ENCODE peak calls at places on chromosomes 12 and 14, in six cellular contexts. E is ovary, S is stomach, R is H9, I is Panc1, Y is left ventricle myocardium inferior. X is an unnamed sample. For H3K27me3, the result is how much of the 10 kb centered on the place peaks cover.

GRCh38 chr12:67517181-67517887 is 131.2 kb upstream of the DYRK2 start:
- DNase-seq in E (peak), S (peak), R (no peak), I (no peak), Y (no peak), X (peak)

GRCh38 chr14:71143391-71144290 is 236.4 kb downstream of the PCNX1 start:
- DNase-seq in E (no peak), S (no peak), R (no peak), I (no peak), Y (no peak), X (peak)

GRCh38 chr12:52127683-52128450 is 48.4 kb downstream of the SMIM41 start:
- DNase-seq in E (no peak), S (no peak), R (no peak), I (no peak), Y (peak), X (no peak)

GRCh38 chr12:83758889-83759631 is 1072.4 kb downstream of the TMTC2 start:
- DNase-seq in E (no peak), S (no peak), R (no peak), I (no peak), Y (no peak), X (no peak)

GRCh38 chr14:104770851-104771272 is 17.9 kb downstream of the SIVA1 start:
- DNase-seq in E (no peak), S (no peak), R (no peak), I (peak), Y (no peak), X (no peak)

GRCh38 chr14:92960706-92961566 is 38.0 kb downstream of the CHGA start:
- DNase-seq in E (no peak), S (no peak), R (no peak), I (no peak), Y (peak), X (no peak)

GRCh38 chr14:67487937-67488893 is at the start of gene TMEM229B:
- DNase-seq in E (no peak), S (peak), R (no peak), I (no peak), Y (no peak), X (no peak)

GRCh38 chr14:39491134-39491541 is 58.9 kb upstream of the FBXO33 start:
- DNase-seq in E (no peak), S (no peak), R (no peak), I (peak), Y (no peak), X (no peak)

GRCh38 chr12:26274441-26275312 is 79.3 kb downstream of the SSPN start:
- DNase-seq in E (peak), S (peak), R (peak), I (peak), Y (peak), X (peak)
- TF ChIP-seq CTCF in E (no peak), S (no peak), R (no peak), I (no peak), Y (no peak), X (peak)

GRCh38 chr12:49540229-49541139 is 1.7 kb downstream of the KCNH3 start:
- DNase-seq in E (no peak), S (no peak), R (no peak), I (no peak), Y (no peak), X (no peak)
- H3K27me3 ChIP-seq in E (under half), S (under half), R (half or more), I (under half), Y (half or more), X (half or more)

DNA sequence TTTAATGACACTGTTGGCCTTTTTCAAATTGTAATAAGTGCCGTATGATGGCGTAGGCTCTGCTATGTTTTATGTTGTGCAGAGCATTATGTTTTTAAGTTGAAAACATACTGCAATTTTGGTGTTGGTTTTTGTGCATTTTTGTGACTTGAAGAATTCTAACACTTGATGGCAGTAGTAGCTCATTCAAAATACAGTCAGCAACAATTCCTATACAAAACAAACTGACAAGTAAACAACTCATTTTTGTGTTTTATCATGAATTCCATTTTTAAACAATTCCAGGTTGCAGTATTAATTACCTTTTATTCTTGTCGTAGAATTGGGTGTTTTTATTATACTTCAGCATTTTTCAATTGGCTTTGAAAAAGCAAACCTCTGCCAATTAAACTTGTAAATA is 4.0 kb upstream of the CCER1 start:
- DNase-seq in E (no peak), S (no peak), R (no peak), I (no peak), Y (no peak), X (no peak)
- TF ChIP-seq CTCF in E (peak), S (no peak), R (no peak), I (no peak), Y (no peak), X (peak)

GRCh38 chr14:22482782-22483553 is 106.1 kb downstream of the DAD1 start:
- DNase-seq in E (no peak), S (no peak), R (no peak), I (no peak), Y (no peak), X (no peak)
- H3K27me3 ChIP-seq in E (under half), S (under half), R (under half), I (under half), Y (under half), X (under half)

GRCh38 chr12:32003654-32004053 is 44.4 kb downstream of the RESF1 start:
- DNase-seq in E (no peak), S (no peak), R (no peak), I (no peak), Y (no peak), X (no peak)
- TF ChIP-seq CTCF in E (no peak), S (no peak), R (no peak), I (no peak), Y (no peak), X (no peak)

DNA sequence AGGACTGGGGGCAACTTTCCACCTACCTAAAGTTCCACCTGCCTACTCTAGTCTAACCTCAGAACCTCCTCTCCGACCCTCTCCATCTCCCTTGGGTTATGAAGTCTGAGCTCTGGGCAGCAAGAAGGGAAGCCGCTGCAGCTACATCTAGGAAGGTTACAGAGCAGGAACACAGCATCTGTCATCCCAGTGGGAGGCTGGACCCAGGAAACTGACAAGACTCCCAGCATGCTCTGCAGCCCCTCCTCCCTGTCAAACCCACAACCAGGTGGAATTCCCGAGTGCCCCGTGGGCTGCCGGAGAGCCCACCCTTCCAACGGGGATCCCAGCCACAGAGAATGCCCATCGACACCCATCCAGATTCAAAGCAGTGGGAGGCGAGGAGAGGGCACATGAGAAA is 2.1 kb downstream of the TESC start:
- DNase-seq in E (no peak), S (no peak), R (no peak), I (no peak), Y (no peak), X (no peak)
- H3K27me3 ChIP-seq in E (under half), S (under half), R (under half), I (under half), Y (under half), X (under half)

DNA sequence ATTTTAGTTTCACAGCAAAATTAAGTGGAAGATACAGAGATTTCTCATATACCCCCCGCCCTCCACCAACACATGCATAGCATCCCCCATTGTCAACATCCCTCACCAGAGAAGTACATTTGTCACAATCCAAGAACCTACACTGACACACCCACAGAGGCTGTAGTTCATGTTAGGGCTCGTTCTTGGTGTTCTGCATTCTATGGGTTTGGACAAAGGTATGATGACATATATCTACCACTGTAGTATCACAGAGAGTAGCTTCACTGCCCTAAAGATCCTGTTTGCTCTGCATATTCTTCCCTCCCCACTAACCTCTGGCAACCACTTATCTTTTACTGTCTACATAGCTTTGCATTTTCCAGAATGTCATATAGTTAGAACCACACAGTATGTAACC is 444.6 kb upstream of the DCN start:
- DNase-seq in E (no peak), S (no peak), R (no peak), I (no peak), Y (no peak), X (no peak)
- TF ChIP-seq CTCF in E (no peak), S (no peak), R (no peak), I (no peak), Y (no peak), X (no peak)

GRCh38 chr12:202081-202731 is 11.8 kb downstream of the SLC6A12 start:
- DNase-seq in E (no peak), S (no peak), R (peak), I (no peak), Y (no peak), X (no peak)
- H3K27me3 ChIP-seq in E (under half), S (under half), R (under half), I (under half), Y (under half), X (under half)

GRCh38 chr12:56117778-56118687 is at the start of gene ZC3H10:
- DNase-seq in E (peak), S (peak), R (peak), I (peak), Y (peak), X (peak)
- TF ChIP-seq CTCF in E (peak), S (peak), R (peak), I (peak), Y (peak), X (peak)

DNA sequence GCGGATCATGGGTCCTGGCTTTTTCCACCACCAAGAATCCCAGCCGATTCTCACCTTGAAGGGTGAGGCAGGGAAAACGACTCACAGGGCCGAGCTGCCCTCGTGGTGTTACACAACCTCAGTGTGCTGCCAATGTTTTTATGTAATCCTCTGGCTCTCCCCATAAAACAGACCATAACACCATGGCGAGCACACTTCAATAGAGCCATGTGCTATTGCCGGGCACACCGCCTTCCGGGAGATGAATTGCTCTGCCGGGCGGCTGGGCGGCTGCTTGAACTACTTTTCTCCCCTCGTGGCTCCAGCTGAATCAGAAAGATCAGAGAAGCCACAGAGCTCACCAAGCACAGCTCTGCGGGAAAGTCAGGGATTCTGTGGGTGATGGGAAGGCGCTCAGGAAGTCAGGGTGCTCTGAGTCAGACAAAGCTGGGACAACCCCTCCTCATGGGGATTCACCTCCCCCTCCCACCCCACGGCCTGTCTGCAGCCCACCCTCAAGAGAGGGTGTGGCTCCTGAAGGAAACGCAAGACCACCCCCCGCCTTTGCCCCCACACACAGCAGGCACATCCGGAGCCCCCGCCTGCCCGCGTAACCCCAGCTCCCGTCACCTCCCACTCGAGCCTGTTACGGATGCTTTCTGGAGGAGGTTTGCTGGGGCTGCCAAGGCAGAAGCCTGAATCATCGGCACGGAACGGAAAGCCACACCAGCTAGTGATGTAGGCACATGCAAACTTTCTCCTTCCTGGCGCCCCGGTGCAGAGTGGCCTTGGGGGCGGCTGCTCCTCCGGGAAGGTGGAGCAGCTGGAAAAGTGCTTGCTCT is 1.8 kb downstream of the GALNT9 start:
- DNase-seq in E (peak), S (no peak), R (no peak), I (no peak), Y (no peak), X (peak)
- H3K27me3 ChIP-seq in E (under half), S (half or more), R (under half), I (under half), Y (half or more), X (half or more)